ENCODE peak calls at places on chromosomes 1 and 21, in six cellular contexts. Y is iPS DF 6.9, K is A673, R is tibial artery, E is pancreas, U is thoracic aorta. G is an unnamed sample.

GRCh38 chr1:81617308-81618027 is 183.3 kb upstream of the ADGRL2 start:
- DNase-seq in U (no peak), Y (no peak), E (no peak), K (peak; percentile 22), R (no peak), G (no peak)

GRCh38 chr1:6098303-6099215 is 52.9 kb downstream of the KCNAB2 start:
- DNase-seq in E (no peak), Y (no peak), K (no peak), R (peak; percentile 38), U (no peak), G (no peak)

GRCh38 chr1:245153081-245153644 is 1.6 kb upstream of the KIF26B start:
- DNase-seq in Y (no peak), U (no peak), R (no peak), E (no peak), K (peak; percentile 80), G (peak; percentile 79)

GRCh38 chr21:35991131-35991530 is 69.2 kb downstream of the SETD4 start:
- DNase-seq in K (no peak), Y (no peak), E (no peak), U (no peak), R (no peak), G (no peak)

GRCh38 chr1:188584119-188584518 is 1755.4 kb downstream of the PLA2G4A start:
- DNase-seq in U (no peak), R (no peak), K (no peak), E (no peak), Y (no peak), G (no peak)

GRCh38 chr1:233389867-233390266 is 62.3 kb downstream of the MAP3K21 start:
- DNase-seq in Y (no peak), E (no peak), U (no peak), R (no peak), K (no peak), G (no peak)

GRCh38 chr1:10508511-10508951 is 33.8 kb downstream of the PEX14 start:
- DNase-seq in K (no peak), Y (no peak), R (no peak), U (no peak), E (peak; percentile 15), G (peak; percentile 98)

GRCh38 chr1:168050307-168050706 is 86.4 kb downstream of the GPR161 start:
- DNase-seq in E (no peak), K (peak; percentile 75), Y (no peak), R (no peak), U (no peak), G (no peak)

GRCh38 chr1:31409946-31410858 is 2.8 kb upstream of the SERINC2 start:
- DNase-seq in E (no peak), R (no peak), K (no peak), U (no peak), Y (no peak), G (no peak)

GRCh38 chr1:831522-831921 is 92.2 kb upstream of the SAMD11 start:
- DNase-seq in E (no peak), K (no peak), R (no peak), U (no peak), Y (no peak), G (no peak)

GRCh38 chr1:16117369-16117768 is 38.5 kb downstream of the EPHA2 start:
- DNase-seq in R (no peak), K (no peak), Y (no peak), U (no peak), E (no peak), G (no peak)

GRCh38 chr1:227314014-227314848 is 4.1 kb downstream of the CDC42BPA start:
- DNase-seq in K (no peak), Y (no peak), R (no peak), U (no peak), E (no peak), G (no peak)

GRCh38 chr21:42220138-42220701 is 1.3 kb downstream of the ABCG1 start:
- DNase-seq in E (peak; percentile 61), R (peak; percentile 67), K (peak; percentile 75), Y (no peak), U (no peak), G (no peak)

GRCh38 chr1:168091720-168092119 is 45.0 kb downstream of the GPR161 start:
- DNase-seq in R (no peak), E (no peak), K (no peak), Y (no peak), U (no peak), G (no peak)

GRCh38 chr1:154975409-154976205 is 1.1 kb downstream of the CKS1B start:
- DNase-seq in Y (no peak), R (no peak), E (peak; percentile 53), K (no peak), U (no peak), G (no peak)

GRCh38 chr21:42395910-42396625 is at the start of gene TMPRSS3:
- DNase-seq in R (no peak), K (no peak), Y (no peak), E (no peak), U (no peak), G (no peak)

GRCh38 chr21:18430341-18430740 is 26.8 kb upstream of the TMPRSS15 start:
- DNase-seq in E (no peak), K (no peak), R (no peak), U (no peak), Y (no peak), G (no peak)

GRCh38 chr1:94092210-94092613 is 28.7 kb downstream of the ABCA4 start:
- DNase-seq in K (peak; percentile 35), Y (no peak), U (no peak), R (peak; percentile 37), E (no peak), G (no peak)

GRCh38 chr1:226223786-226224244 is 351 bp downstream of the MIXL1 start:
- DNase-seq in U (no peak), K (peak; percentile 34), R (no peak), E (no peak), Y (no peak), G (no peak)

GRCh38 chr1:153985341-153985912 is 712 bp downstream of the RAB13 start:
- DNase-seq in K (peak; percentile 86), Y (no peak), E (no peak), R (peak; percentile 75), U (no peak), G (no peak)

DNA sequence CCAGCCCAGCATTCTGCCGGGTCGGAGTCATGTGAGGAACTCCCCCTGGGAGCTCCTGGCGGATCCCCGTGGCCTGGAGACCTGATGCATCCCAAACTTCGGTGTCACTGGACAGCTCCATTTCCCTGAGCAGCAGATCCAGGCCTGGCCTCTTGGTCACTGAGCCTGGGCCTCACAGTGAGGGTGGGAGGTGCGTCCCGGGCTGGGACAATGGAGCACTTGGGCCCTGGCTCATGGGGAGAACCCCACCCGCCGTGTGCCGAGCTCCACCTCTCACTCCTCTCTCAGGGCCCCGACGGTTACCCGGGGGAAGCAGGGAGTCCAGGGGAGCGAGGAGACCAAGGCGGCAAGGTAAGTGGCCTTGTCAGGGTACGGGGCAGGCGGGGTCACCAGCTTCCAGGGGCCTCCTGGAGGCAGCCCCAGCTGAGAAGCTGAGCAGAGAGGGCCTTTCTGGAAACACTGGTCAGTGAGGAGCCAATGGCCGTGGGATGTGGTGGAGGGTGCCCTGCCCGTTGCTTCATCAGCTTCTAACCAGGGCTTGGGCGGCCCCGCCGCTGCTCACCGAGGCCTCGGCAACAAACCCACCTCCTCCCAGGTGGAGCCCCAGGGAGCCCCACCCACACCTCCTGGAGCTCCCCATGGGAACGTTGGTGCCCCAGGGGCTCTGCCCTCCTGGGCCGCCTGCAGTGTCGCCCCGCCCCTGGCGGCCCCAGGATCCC is 19.8 kb downstream of the COL6A2 start:
- DNase-seq in Y (no peak), R (no peak), K (no peak), E (no peak), U (no peak), G (no peak)
- H3K36me3 ChIP-seq in Y (peaks cover 8% of the 10 kb centered on the region), R (peaks cover 100% of the 10 kb centered on the region), K (no peaks in the 10 kb centered on the region), E (no peaks in the 10 kb centered on the region), U (peaks cover 100% of the 10 kb centered on the region), G (no peaks in the 10 kb centered on the region)

DNA sequence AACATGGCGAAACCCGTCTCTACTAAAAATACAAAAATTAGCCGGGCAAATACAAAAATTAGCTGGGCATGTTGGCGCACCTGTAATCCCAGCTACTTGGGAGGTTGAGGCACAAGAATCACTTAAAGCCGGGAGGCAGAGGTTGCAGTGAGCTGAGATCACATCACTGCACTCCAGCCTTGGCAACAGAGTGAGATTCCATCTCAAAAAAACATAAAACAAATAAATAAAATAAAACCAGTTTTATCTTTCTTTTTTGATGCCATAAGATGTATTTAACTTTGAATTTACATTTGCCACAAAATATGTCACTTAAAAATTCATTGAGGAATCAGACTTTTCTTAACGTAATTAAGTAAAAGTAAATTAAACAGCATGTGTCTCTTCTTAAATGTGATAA is 113.3 kb upstream of the ERRFI1 start:
- DNase-seq in Y (no peak), R (no peak), K (no peak), E (no peak), U (no peak), G (no peak)
- H3K4me1 ChIP-seq in Y (peaks cover 2% of the 10 kb centered on the region), R (peaks cover 29% of the 10 kb centered on the region), K (no peaks in the 10 kb centered on the region), E (peaks cover 2% of the 10 kb centered on the region), U (peaks cover 61% of the 10 kb centered on the region), G (peaks cover 62% of the 10 kb centered on the region)

GRCh38 chr1:201024251-201024998 is 911 bp upstream of the KIF21B start:
- DNase-seq in U (no peak), E (no peak), R (no peak), K (no peak), Y (no peak), G (no peak)

GRCh38 chr1:201023517-201023902 is at the start of gene KIF21B:
- DNase-seq in E (peak; percentile 80), U (peak; percentile 27), Y (no peak), R (peak; percentile 77), K (peak; percentile 91), G (peak; percentile 82)

GRCh38 chr1:201021333-201022177 is 2.0 kb downstream of the KIF21B start:
- DNase-seq in E (no peak), R (no peak), Y (no peak), K (no peak), U (no peak), G (no peak)

GRCh38 chr1:201022178-201022823 is 1.2 kb downstream of the KIF21B start:
- DNase-seq in E (no peak), K (no peak), U (no peak), Y (no peak), R (no peak), G (no peak)

GRCh38 chr1:201022824-201023516 is 544 bp downstream of the KIF21B start:
- DNase-seq in E (no peak), R (no peak), U (no peak), Y (no peak), K (no peak), G (no peak)
- H3K27me3 ChIP-seq in E (no peaks in the 10 kb centered on the region), R (no peaks in the 10 kb centered on the region), U (no peaks in the 10 kb centered on the region), Y (no peaks in the 10 kb centered on the region), K (peaks cover 10% of the 10 kb centered on the region), G (peaks cover 9% of the 10 kb centered on the region)

GRCh38 chr1:203306970-203307541 is 1.7 kb downstream of the BTG2 start:
- DNase-seq in K (no peak), R (peak; percentile 44), Y (no peak), E (no peak), U (no peak), G (no peak)

GRCh38 chr1:203307690-203308126 is 2.4 kb downstream of the BTG2 start:
- DNase-seq in U (no peak), Y (no peak), K (no peak), E (no peak), R (no peak), G (no peak)

GRCh38 chr1:203308205-203309114 is 3.1 kb downstream of the BTG2 start:
- DNase-seq in K (no peak), Y (no peak), U (no peak), R (peak; percentile 20), E (no peak), G (no peak)

GRCh38 chr1:203311368-203312301 is 6.3 kb downstream of the BTG2 start:
- DNase-seq in U (no peak), Y (no peak), K (no peak), E (no peak), R (peak; percentile 17), G (no peak)

DNA sequence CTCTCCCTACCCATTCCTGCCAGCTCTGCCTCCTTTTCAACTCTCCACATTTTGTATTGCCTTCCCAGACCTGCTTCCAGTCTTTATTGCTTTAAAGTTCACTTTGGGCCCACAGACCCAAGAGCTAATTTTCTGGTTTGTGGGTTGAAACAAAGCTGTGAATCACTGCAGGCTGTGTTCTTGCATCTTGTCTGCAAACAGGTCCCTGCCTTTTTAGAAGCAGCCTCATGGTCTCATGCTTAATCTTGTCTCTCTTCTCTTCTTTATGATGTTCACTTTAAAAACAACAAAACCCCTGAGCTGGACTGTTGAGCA is 3.8 kb downstream of the BTG2 start:
- DNase-seq in E (no peak), Y (no peak), K (no peak), R (peak; percentile 10), U (no peak), G (no peak)
- H3K36me3 ChIP-seq in E (peaks cover 22% of the 10 kb centered on the region), Y (no peaks in the 10 kb centered on the region), K (no peaks in the 10 kb centered on the region), R (peaks cover 42% of the 10 kb centered on the region), U (peaks cover 16% of the 10 kb centered on the region), G (peaks cover 19% of the 10 kb centered on the region)

G was measured in SJCRH30.